ENCODE peak calls at places on chromosomes 5 and 9, in ten cellular contexts. P is psoas muscle, G is GM23338, F is fibroblast of lung, B is neural progenitor cell, I is keratinocyte, Z is GM23248, Q is mammary epithelial cell, M is SJSA1, R is MM.1S. S is an unnamed sample.

GRCh38 chr5:127031863-127032232 is 1.5 kb upstream of the MARCHF3 start:
- DNase-seq in G (no peak), F (no peak), B (no peak), P (no peak), M (no peak), Q (no peak), Z (peak; percentile 33), R (no peak), I (no peak), S (no peak)

GRCh38 chr5:139711067-139711851 is 63.1 kb downstream of the CXXC5 start:
- DNase-seq in F (peak; percentile 49), R (peak; percentile 63), P (peak; percentile 65), M (peak; percentile 72), G (peak; percentile 81), I (no peak), B (peak; percentile 86), Q (peak; percentile 38), Z (peak; percentile 82), S (no peak)

GRCh38 chr9:95516221-95516735 is 493 bp downstream of the PTCH1 start:
- DNase-seq in I (no peak), P (no peak), Z (peak; percentile 53), M (no peak), B (peak; percentile 58), R (peak; percentile 20), G (peak; percentile 55), Q (no peak), F (peak; percentile 19), S (no peak)

GRCh38 chr5:78586251-78586650 is 62.3 kb downstream of the LHFPL2 start:
- DNase-seq in P (no peak), R (no peak), G (no peak), F (peak; percentile 100), Q (peak; percentile 99), I (peak; percentile 90), Z (peak; percentile 98), B (no peak), M (peak; percentile 85), S (peak; percentile 71)

GRCh38 chr9:118961857-118962256 is 407.4 kb downstream of the BRINP1 start:
- DNase-seq in R (no peak), Z (peak; percentile 91), Q (peak; percentile 54), G (peak; percentile 37), F (peak; percentile 93), I (no peak), B (peak; percentile 24), P (no peak), M (peak; percentile 6), S (no peak)

GRCh38 chr9:100927778-100928177 is 100.7 kb upstream of the PLPPR1 start:
- DNase-seq in P (no peak), B (no peak), R (no peak), M (no peak), F (no peak), I (no peak), G (no peak), Z (no peak), Q (no peak), S (no peak)

GRCh38 chr9:78354980-78355379 is 58.1 kb downstream of the PSAT1 start:
- DNase-seq in M (no peak), Q (no peak), B (no peak), I (no peak), P (no peak), Z (no peak), R (no peak), F (no peak), G (no peak), S (no peak)

GRCh38 chr9:136312436-136312835 is 8.5 kb upstream of the CCDC187 start:
- DNase-seq in R (peak; percentile 26), P (no peak), M (peak; percentile 51), I (no peak), Z (peak; percentile 69), B (peak; percentile 69), F (peak; percentile 32), G (peak; percentile 58), Q (no peak), S (no peak)

DNA sequence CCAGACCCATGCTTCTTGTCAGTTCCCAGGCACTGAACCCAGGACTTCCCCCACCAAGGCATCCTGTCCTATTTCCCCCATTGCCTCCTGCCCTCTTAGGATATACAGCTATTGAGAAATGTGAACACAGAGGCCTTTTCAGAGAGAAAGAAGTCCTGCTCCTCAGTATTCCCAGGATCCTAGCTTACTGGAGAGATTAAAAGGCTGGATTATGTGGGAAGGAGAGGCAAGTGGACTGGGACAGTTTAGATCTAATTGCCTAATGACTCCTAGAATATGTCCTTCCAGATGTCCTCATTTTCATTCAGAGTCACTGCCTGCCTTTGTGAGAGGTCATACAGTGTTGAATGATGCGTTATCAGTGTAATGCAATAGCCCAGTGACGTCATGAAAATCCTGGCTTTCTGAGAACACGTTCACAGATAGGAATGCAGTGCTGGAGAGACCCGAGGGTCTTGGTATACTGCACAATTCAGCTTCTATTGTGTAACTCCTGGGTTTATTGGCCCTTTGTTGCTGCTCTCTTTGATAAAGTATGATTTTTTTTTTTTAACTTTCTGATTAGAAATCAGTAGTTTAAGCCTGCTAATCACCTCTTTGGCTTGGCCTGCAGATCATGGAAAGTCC is 26.2 kb downstream of the WWC1 start:
- DNase-seq in M (peak; percentile 94), Q (peak; percentile 71), P (no peak), G (no peak), I (no peak), F (peak; percentile 98), B (peak; percentile 35), R (no peak), Z (peak; percentile 87), S (no peak)
- H3K27ac ChIP-seq in M (peak overlapping the region; percentile 90), Q (no peak overlapping the region), P (no peak overlapping the region), G (peak overlapping the region; percentile 69), I (no peak overlapping the region), F (peak overlapping the region; percentile 92), B (peak overlapping the region; percentile 14), R (no peak overlapping the region), Z (peak overlapping the region; percentile 42), S (no peak overlapping the region)

GRCh38 chr9:124024107-124024506 is 12.5 kb downstream of the LHX2 start:
- DNase-seq in B (no peak), Q (no peak), F (no peak), I (no peak), G (no peak), M (no peak), Z (no peak), R (no peak), P (no peak), S (no peak)
- H3K27me3 ChIP-seq in B (peaks cover 98% of the 10 kb centered on the region), Q (peaks cover 32% of the 10 kb centered on the region), F (peaks cover 57% of the 10 kb centered on the region), I (peaks cover 78% of the 10 kb centered on the region), G (peaks cover 66% of the 10 kb centered on the region), M (peaks cover 6% of the 10 kb centered on the region), Z (peaks cover 66% of the 10 kb centered on the region), R (peaks cover 17% of the 10 kb centered on the region), P (peaks cover 49% of the 10 kb centered on the region), S (peaks cover 17% of the 10 kb centered on the region)

GRCh38 chr9:129853614-129854013 is 18.4 kb downstream of the USP20 start:
- DNase-seq in M (no peak), P (no peak), F (no peak), Q (no peak), B (no peak), Z (no peak), I (no peak), R (no peak), G (no peak), S (no peak)

GRCh38 chr9:129850821-129851540 is 15.7 kb downstream of the USP20 start:
- DNase-seq in Z (no peak), B (no peak), Q (no peak), P (no peak), F (peak; percentile 82), I (no peak), G (no peak), M (no peak), R (no peak), S (no peak)

GRCh38 chr9:129852575-129852974 is 17.3 kb downstream of the USP20 start:
- DNase-seq in M (no peak), Q (no peak), R (no peak), P (no peak), I (no peak), Z (no peak), F (no peak), G (no peak), B (no peak), S (no peak)

GRCh38 chr9:129849901-129850300 is 14.6 kb downstream of the USP20 start:
- DNase-seq in B (no peak), F (peak; percentile 86), P (no peak), R (no peak), Q (no peak), G (no peak), I (no peak), M (no peak), Z (no peak), S (no peak)

DNA sequence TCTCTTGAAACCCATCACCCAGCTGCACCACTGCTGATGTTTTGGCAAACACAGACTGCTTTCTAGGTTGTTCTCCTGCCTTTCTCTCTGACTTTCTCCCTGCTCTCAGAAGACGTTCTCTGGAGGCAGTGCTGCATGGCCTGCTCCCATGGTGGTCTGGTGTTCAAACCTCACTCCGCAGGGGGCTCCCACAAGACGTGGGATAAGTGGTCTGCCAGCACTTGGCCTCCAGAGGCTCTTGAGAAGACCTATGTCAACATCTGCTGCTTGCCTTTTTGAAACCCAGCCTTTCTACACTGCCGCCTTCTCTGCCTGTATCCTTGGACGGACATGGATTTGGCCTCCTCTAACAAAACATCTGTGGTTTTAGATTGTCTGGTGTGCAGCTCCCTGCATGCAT is 16.6 kb downstream of the USP20 start:
- DNase-seq in I (no peak), Q (no peak), B (no peak), P (no peak), M (no peak), F (no peak), Z (no peak), G (no peak), R (no peak), S (no peak)
- H3K36me3 ChIP-seq in I (peaks cover 13% of the 10 kb centered on the region), Q (no peaks in the 10 kb centered on the region), B (no peaks in the 10 kb centered on the region), P (peaks cover 71% of the 10 kb centered on the region), M (peaks cover 4% of the 10 kb centered on the region), F (peaks cover 3% of the 10 kb centered on the region), Z (peaks cover 8% of the 10 kb centered on the region), G (no peaks in the 10 kb centered on the region), R (no peaks in the 10 kb centered on the region), S (peaks cover 39% of the 10 kb centered on the region)

GRCh38 chr9:105681313-105681712 is 13.0 kb upstream of the TMEM38B start:
- DNase-seq in M (no peak), Q (no peak), G (no peak), Z (no peak), B (no peak), I (no peak), F (no peak), R (no peak), P (no peak), S (no peak)

GRCh38 chr9:105676351-105676923 is 14.2 kb downstream of the TAL2 start:
- DNase-seq in M (no peak), G (no peak), Z (no peak), Q (no peak), P (no peak), R (no peak), F (no peak), I (no peak), B (peak; percentile 92), S (no peak)

GRCh38 chr9:105678163-105678562 is 15.9 kb downstream of the TAL2 start:
- DNase-seq in M (no peak), R (no peak), G (no peak), F (no peak), Z (no peak), B (no peak), I (no peak), P (no peak), Q (no peak), S (no peak)

GRCh38 chr9:105679406-105680022 is 14.8 kb upstream of the TMEM38B start:
- DNase-seq in R (no peak), G (no peak), F (no peak), M (no peak), I (no peak), P (no peak), Q (no peak), Z (no peak), B (no peak), S (no peak)

DNA sequence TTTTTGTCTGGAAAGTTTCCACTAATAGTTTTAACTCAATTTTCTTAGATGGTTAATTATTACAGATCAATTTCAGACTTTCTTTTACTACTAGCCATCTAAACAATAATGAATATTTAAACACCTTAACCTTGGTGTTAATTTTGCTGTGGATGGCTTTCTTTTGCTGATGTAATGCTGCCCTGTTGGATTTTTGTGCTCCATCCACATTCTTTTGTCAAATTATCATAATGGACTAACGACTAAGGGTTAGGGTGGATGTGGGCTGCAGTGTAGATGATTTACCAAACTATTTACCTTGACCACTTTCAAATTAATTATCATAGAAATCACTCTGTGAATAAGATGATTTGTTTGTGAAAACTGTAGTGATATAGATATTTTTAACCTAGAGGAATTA is 15.6 kb upstream of the TMEM38B start:
- DNase-seq in R (no peak), I (no peak), B (no peak), Z (no peak), Q (no peak), M (no peak), P (no peak), F (no peak), G (no peak), S (no peak)
- H3K27ac ChIP-seq in R (no peak overlapping the region), I (no peak overlapping the region), B (no peak overlapping the region), Z (no peak overlapping the region), Q (no peak overlapping the region), M (no peak overlapping the region), P (no peak overlapping the region), F (no peak overlapping the region), G (no peak overlapping the region), S (no peak overlapping the region)